ENCODE peak calls at places on chromosomes 4 and X, in eight cellular contexts. U is activated CD8-positive, alpha-beta memory T cell treated with anti-CD3 and anti-CD28 coated beads for 4 hours; I is NCI-H1092 treated with DMSO at 0.1 percent for 48 hours; G is CD4-positive, alpha-beta memory T cell; V is activated CD4-positive, alpha-beta T cell treated with anti-CD3 and anti-CD28 coated beads, Interleukin-2, amount 10 ng/mL, durations not matched to agents 7 days and 5 days; N is right atrium auricular region; K is dermis microvascular lymphatic vessel endothelial cell; B is GM23338. D is an unnamed sample.
A peak's percentile ranks its signal among the peaks of the same experiment; 100 is the strongest.

GRCh38 chr4:168797738-168798375 is 212.2 kb downstream of the CBR4 start:
- DNase-seq in U (no peak), I (no peak), G (no peak), V (no peak), N (no peak), K (peak; percentile 80), B (no peak), D (no peak)

GRCh38 chr4:108350332-108350731 is 181.6 kb upstream of the LEF1 start:
- DNase-seq in U (no peak), I (no peak), G (no peak), V (no peak), N (no peak), K (no peak), B (no peak), D (no peak)

GRCh38 chr4:82774711-82775171 is 23.9 kb downstream of the SCD5 start:
- DNase-seq in U (no peak), I (peak; percentile 10), G (no peak), V (no peak), N (no peak), K (no peak), B (no peak), D (no peak)

GRCh38 chr4:82998898-82999297 is 11.7 kb downstream of the LIN54 start:
- DNase-seq in U (no peak), I (peak; percentile 0), G (no peak), V (no peak), N (no peak), K (no peak), B (no peak), D (no peak)

GRCh38 chr4:168942985-168943384 is 67.1 kb downstream of the CBR4 start:
- DNase-seq in U (no peak), I (no peak), G (no peak), V (peak; percentile 9), N (no peak), K (no peak), B (peak; percentile 63), D (no peak)

GRCh38 chrX:24100713-24101112 is 46.0 kb downstream of the EIF2S3 start:
- DNase-seq in U (no peak), I (no peak), G (no peak), V (peak; percentile 6), N (no peak), K (no peak), B (no peak), D (no peak)

GRCh38 chrX:81280148-81280547 is 78.2 kb downstream of the SH3BGRL start:
- DNase-seq in U (no peak), I (no peak), G (no peak), V (no peak), N (no peak), K (peak; percentile 1), B (peak; percentile 46), D (no peak)

GRCh38 chr4:7746351-7747061 is 193.2 kb downstream of the AFAP1 start:
- DNase-seq in U (no peak), I (no peak), G (no peak), V (no peak), N (no peak), K (no peak), B (no peak), D (no peak)

GRCh38 chr4:181007751-181008150 is 1235.5 kb upstream of the TENM3 start:
- DNase-seq in U (no peak), I (no peak), G (no peak), V (no peak), N (no peak), K (no peak), B (no peak), D (no peak)

GRCh38 chrX:1222511-1223252 is 10.2 kb upstream of the CRLF2 start:
- DNase-seq in U (no peak), I (no peak), G (no peak), V (no peak), N (no peak), K (no peak), B (no peak), D (no peak)

GRCh38 chr4:134393592-134393991 is 192.0 kb upstream of the PABPC4L start:
- DNase-seq in U (no peak), I (no peak), G (no peak), V (no peak), N (no peak), K (no peak), B (no peak), D (no peak)

GRCh38 chrX:20066968-20067708 is 49.6 kb downstream of the MAP7D2 start:
- DNase-seq in U (peak; percentile 0), I (peak; percentile 26), G (peak; percentile 31), V (peak; percentile 29), N (no peak), K (peak; percentile 37), B (peak; percentile 50), D (no peak)

GRCh38 chr4:24094726-24095125 is 204.9 kb upstream of the PPARGC1A start:
- DNase-seq in U (no peak), I (no peak), G (no peak), V (no peak), N (no peak), K (no peak), B (no peak), D (no peak)

GRCh38 chrX:19912-20571 is 261.1 kb upstream of the PLCXD1 start:
- DNase-seq in U (no peak), I (no peak), G (peak; percentile 8), V (no peak), N (no peak), K (no peak), B (peak; percentile 33), D (peak; percentile 65)

GRCh38 chr4:306551-306961 is 1.3 kb upstream of the ZNF732 start:
- DNase-seq in U (no peak), I (no peak), G (no peak), V (no peak), N (no peak), K (no peak), B (no peak), D (no peak)

D was measured in osteocyte.